ENCODE peak calls at places on chromosomes 11 and 22, in seven cellular contexts. D is HEK293T; Z is non-pigmented ciliary epithelial cell; J is psoas muscle; G is DMS153; X is activated naive CD4-positive, alpha-beta T cell treated with anti-CD3 and anti-CD28 coated beads, Interleukin-2, amount 50 U/mL, for 72 hours; T is skeletal muscle cell. F is an unnamed sample.
A peak's percentile ranks its signal among the peaks of the same experiment; 100 is the strongest.

GRCh38 chr11:107102692-107103463 is 84.6 kb upstream of the GUCY1A2 start:
- DNase-seq in T (no peak), D (no peak), X (no peak), Z (no peak), J (no peak), G (no peak), F (no peak)

GRCh38 chr22:44378380-44378779 is 65.6 kb upstream of the SHISAL1 start:
- DNase-seq in J (no peak), G (no peak), Z (no peak), T (no peak), D (no peak), X (no peak), F (no peak)

GRCh38 chr11:55854704-55855103 is 16.2 kb downstream of the OR5D16 start:
- DNase-seq in T (no peak), D (no peak), Z (no peak), G (no peak), J (no peak), X (no peak), F (no peak)

GRCh38 chr11:3674189-3674588 is 3.0 kb upstream of the CHRNA10 start:
- DNase-seq in Z (peak; percentile 75), J (no peak), T (peak; percentile 9), G (no peak), D (no peak), X (no peak), F (no peak)

GRCh38 chr22:44685384-44686056 is 16.5 kb upstream of the PRR5 start:
- DNase-seq in J (no peak), Z (no peak), T (no peak), D (peak; percentile 59), X (peak; percentile 77), G (peak; percentile 7), F (no peak)

GRCh38 chr11:864118-864827 is 21.6 kb downstream of the TSPAN4 start:
- DNase-seq in D (no peak), G (no peak), T (no peak), J (no peak), Z (no peak), X (no peak), F (no peak)

GRCh38 chr11:121514401-121514981 is 61.7 kb upstream of the SORL1-AS1 start:
- DNase-seq in G (peak; percentile 29), T (no peak), Z (no peak), D (no peak), X (no peak), J (no peak), F (no peak)

GRCh38 chr11:47837929-47838328 is 10.2 kb downstream of the NUP160 start:
- DNase-seq in J (no peak), Z (no peak), T (no peak), D (no peak), G (no peak), X (no peak), F (no peak)

GRCh38 chr11:45298718-45299117 is 12.6 kb upstream of the SYT13 start:
- DNase-seq in G (no peak), J (no peak), Z (no peak), D (no peak), T (no peak), X (no peak), F (no peak)

GRCh38 chr11:63866211-63866610 is 27.3 kb downstream of the MARK2 start:
- DNase-seq in Z (peak; percentile 5), J (peak; percentile 62), X (peak; percentile 75), T (no peak), G (no peak), D (no peak), F (peak; percentile 68)

GRCh38 chr22:37133304-37134018 is 16.3 kb downstream of the IL2RB start:
- DNase-seq in D (no peak), X (no peak), T (no peak), J (no peak), Z (no peak), G (no peak), F (no peak)

GRCh38 chr11:99973993-99974392 is 713.1 kb upstream of the ARHGAP42 start:
- DNase-seq in J (no peak), X (no peak), G (no peak), Z (no peak), D (no peak), T (no peak), F (no peak)

GRCh38 chr11:2178906-2179494 is 7.4 kb upstream of the TH start:
- DNase-seq in X (no peak), D (no peak), G (no peak), J (no peak), T (no peak), Z (no peak), F (no peak)

GRCh38 chr11:6862961-6863360 is at the start of gene OR10A2:
- DNase-seq in X (no peak), G (no peak), D (no peak), J (no peak), Z (no peak), T (peak; percentile 5), F (no peak)

GRCh38 chr11:35247428-35247827 is 108.5 kb downstream of the CD44 start:
- DNase-seq in G (no peak), X (no peak), J (no peak), Z (no peak), T (no peak), D (no peak), F (no peak)

GRCh38 chr22:35887296-35887875 is 141.2 kb downstream of the RBFOX2 start:
- DNase-seq in J (no peak), G (no peak), Z (no peak), D (no peak), T (no peak), X (no peak), F (no peak)